ENCODE peak calls at places on chromosomes 3 and 15, in eight cellular contexts. G, E, L, Z, F, A, S and Y are unnamed samples.

GRCh38 chr15:85337398-85338074 is 42.9 kb upstream of the AKAP13 start:
- DNase-seq in G (no peak), E (peak), L (no peak), Z (no peak), F (no peak), A (no peak), S (no peak), Y (no peak)

GRCh38 chr3:64691051-64691450 is 3.3 kb upstream of the ADAMTS9 start:
- DNase-seq in G (no peak), E (no peak), L (no peak), Z (no peak), F (no peak), A (no peak), S (no peak), Y (no peak)

GRCh38 chr3:50237754-50238548 is 1.9 kb downstream of the GNAI2 start:
- DNase-seq in G (peak), E (peak), L (peak), Z (peak), F (peak), A (peak), S (no peak), Y (peak)

GRCh38 chr3:189316296-189317019 is 144.7 kb downstream of the TPRG1 start:
- DNase-seq in G (no peak), E (no peak), L (no peak), Z (peak), F (peak), A (peak), S (no peak), Y (no peak)

GRCh38 chr15:25249236-25250010 is 189.4 kb downstream of the UBE3A start:
- DNase-seq in G (no peak), E (no peak), L (no peak), Z (no peak), F (no peak), A (peak), S (no peak), Y (peak)

GRCh38 chr3:14440168-14440518 is 37.7 kb downstream of the SLC6A6 start:
- DNase-seq in G (no peak), E (no peak), L (no peak), Z (no peak), F (no peak), A (no peak), S (no peak), Y (peak)

GRCh38 chr3:105984837-105985236 is 116.0 kb upstream of the CBLB start:
- DNase-seq in G (no peak), E (no peak), L (no peak), Z (no peak), F (no peak), A (no peak), S (no peak), Y (no peak)

GRCh38 chr3:96012941-96013340 is 801.5 kb upstream of the EPHA6 start:
- DNase-seq in G (no peak), E (no peak), L (no peak), Z (peak), F (no peak), A (no peak), S (no peak), Y (no peak)

GRCh38 chr15:34616613-34617012 is 33.2 kb upstream of the GOLGA8B start:
- DNase-seq in G (peak), E (no peak), L (no peak), Z (peak), F (peak), A (no peak), S (no peak), Y (no peak)

GRCh38 chr3:52712291-52713212 is 6.6 kb downstream of the SPCS1 start:
- DNase-seq in G (no peak), E (no peak), L (no peak), Z (no peak), F (no peak), A (no peak), S (no peak), Y (no peak)

GRCh38 chr3:193851941-193852674 is 259.1 kb downstream of the OPA1 start:
- DNase-seq in G (no peak), E (peak), L (no peak), Z (peak), F (no peak), A (peak), S (no peak), Y (no peak)

GRCh38 chr3:184291738-184292445 is 7.1 kb upstream of the PSMD2 start:
- DNase-seq in G (no peak), E (no peak), L (no peak), Z (no peak), F (no peak), A (no peak), S (no peak), Y (no peak)

GRCh38 chr15:74314897-74315438 is 52.5 kb downstream of the CYP11A1 start:
- DNase-seq in G (peak), E (no peak), L (no peak), Z (no peak), F (no peak), A (no peak), S (no peak), Y (no peak)

GRCh38 chr15:38695249-38696119 is 130.9 kb upstream of the RASGRP1 start:
- DNase-seq in G (no peak), E (no peak), L (no peak), Z (no peak), F (no peak), A (no peak), S (no peak), Y (no peak)

GRCh38 chr15:86837631-86838030 is 758.0 kb downstream of the AGBL1 start:
- DNase-seq in G (no peak), E (no peak), L (no peak), Z (no peak), F (no peak), A (no peak), S (no peak), Y (no peak)

GRCh38 chr3:99678023-99678422 is 39.6 kb downstream of the COL8A1 start:
- DNase-seq in G (no peak), E (no peak), L (peak), Z (peak), F (no peak), A (no peak), S (peak), Y (no peak)

GRCh38 chr3:151314132-151314531 is 2.5 kb downstream of the GPR87 start:
- DNase-seq in G (no peak), E (no peak), L (no peak), Z (no peak), F (no peak), A (no peak), S (no peak), Y (no peak)

GRCh38 chr15:36658321-36658720 is 78.9 kb downstream of the CDIN1 start:
- DNase-seq in G (no peak), E (no peak), L (no peak), Z (peak), F (peak), A (no peak), S (peak), Y (no peak)

GRCh38 chr3:179826247-179826637 is 173.4 kb downstream of the USP13 start:
- DNase-seq in G (no peak), E (no peak), L (no peak), Z (no peak), F (no peak), A (no peak), S (no peak), Y (no peak)

GRCh38 chr3:61811652-61812051 is 250.3 kb downstream of the PTPRG start:
- DNase-seq in G (no peak), E (no peak), L (no peak), Z (no peak), F (no peak), A (no peak), S (no peak), Y (no peak)

GRCh38 chr3:46087871-46088270 is 60.6 kb upstream of the XCR1 start:
- DNase-seq in G (no peak), E (no peak), L (peak), Z (peak), F (no peak), A (no peak), S (no peak), Y (no peak)

GRCh38 chr3:41629072-41629471 is 332.8 kb downstream of the ULK4 start:
- DNase-seq in G (no peak), E (no peak), L (no peak), Z (no peak), F (no peak), A (no peak), S (no peak), Y (no peak)

GRCh38 chr15:45630958-45631691 is 3.7 kb upstream of the SQOR start:
- DNase-seq in G (no peak), E (no peak), L (peak), Z (peak), F (peak), A (peak), S (no peak), Y (no peak)

GRCh38 chr3:186268616-186269448 is 93.2 kb downstream of the DGKG start:
- DNase-seq in G (peak), E (peak), L (no peak), Z (peak), F (no peak), A (no peak), S (no peak), Y (no peak)
- TF ChIP-seq CTCF in G (peak), E (no peak), L (no peak), Z (peak), F (no peak), A (no peak), S (peak), Y (peak)

GRCh38 chr3:165254812-165255211 is 58.6 kb upstream of the SLITRK3 start:
- DNase-seq in G (no peak), E (peak), L (no peak), Z (peak), F (peak), A (no peak), S (no peak), Y (no peak)
- TF ChIP-seq CTCF in G (no peak), E (no peak), L (peak), Z (peak), F (peak), A (no peak), S (no peak), Y (no peak)

DNA sequence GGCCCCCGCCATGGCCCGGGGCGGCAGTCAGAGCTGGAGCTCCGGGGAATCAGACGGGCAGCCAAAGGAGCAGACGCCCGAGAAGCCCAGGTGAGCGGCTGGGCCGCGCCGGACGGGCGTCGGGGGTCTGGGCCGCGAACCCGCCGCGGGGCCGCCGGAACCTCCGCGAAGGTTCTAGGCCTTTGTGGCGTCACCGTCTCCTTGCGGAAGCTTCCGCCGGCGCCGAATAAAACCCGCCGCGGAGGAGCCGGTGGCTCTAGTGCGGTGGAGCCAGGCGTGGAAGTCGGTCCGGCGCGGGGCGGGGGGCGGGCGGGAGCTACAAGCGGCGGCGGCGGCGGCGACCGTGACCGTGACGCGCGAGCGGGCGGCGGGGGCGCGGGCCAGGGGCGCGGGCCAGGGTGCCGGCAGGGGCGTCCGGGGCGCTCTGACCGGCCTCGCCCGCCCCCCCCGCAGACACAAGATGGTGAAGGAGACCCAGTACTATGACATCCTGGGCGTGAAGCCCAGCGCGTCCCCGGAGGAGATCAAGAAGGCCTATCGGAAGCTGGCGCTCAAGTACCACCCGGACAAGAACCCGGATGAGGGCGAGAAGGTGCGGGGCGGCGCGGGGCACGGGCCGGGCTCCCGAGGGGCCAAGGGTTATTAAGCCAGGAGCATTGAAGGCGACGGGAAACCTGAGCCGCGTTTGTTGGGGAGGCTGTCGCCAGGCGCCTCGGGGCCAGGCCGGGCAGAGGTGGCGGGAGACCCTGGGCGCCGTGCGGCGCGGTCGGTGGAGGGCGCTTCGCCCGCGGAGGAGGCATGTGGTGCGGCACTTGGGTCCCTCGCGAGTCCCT is at the start of gene DNAJA4:
- DNase-seq in G (no peak), E (peak), L (peak), Z (no peak), F (no peak), A (peak), S (no peak), Y (peak)
- TF ChIP-seq CTCF in G (no peak), E (no peak), L (no peak), Z (no peak), F (no peak), A (no peak), S (no peak), Y (peak)

GRCh38 chr15:47944911-47945310 is 175.9 kb upstream of the SLC24A5 start:
- DNase-seq in G (no peak), E (no peak), L (no peak), Z (no peak), F (no peak), A (no peak), S (no peak), Y (no peak)
- TF ChIP-seq CTCF in G (no peak), E (peak), L (no peak), Z (peak), F (no peak), A (no peak), S (no peak), Y (no peak)

GRCh38 chr3:142022381-142022780 is 127.0 kb downstream of the TFDP2 start:
- DNase-seq in G (peak), E (no peak), L (no peak), Z (peak), F (no peak), A (no peak), S (peak), Y (no peak)
- TF ChIP-seq CTCF in G (peak), E (no peak), L (no peak), Z (peak), F (no peak), A (no peak), S (peak), Y (peak)